ENCODE peak calls at places on chromosomes 1 and 21, in four cellular contexts. N is BE2C; X is ascending aorta; C is CD4-positive, alpha-beta T cell. R is an unnamed sample.

GRCh38 chr1:234887026-234887910 is 241.4 kb downstream of the TOMM20 start:
- DNase-seq in N (no peak), X (no peak), C (no peak), R (peak; percentile 71)

GRCh38 chr1:59761440-59761839 is 53.3 kb upstream of the HOOK1 start:
- DNase-seq in N (no peak), X (no peak), C (no peak), R (no peak)

GRCh38 chr21:28655471-28655870 is 337.2 kb downstream of the LTN1 start:
- DNase-seq in N (no peak), X (no peak), C (no peak), R (no peak)

GRCh38 chr1:8941906-8942305 is 3.8 kb upstream of the CA6 start:
- DNase-seq in N (no peak), X (no peak), C (no peak), R (no peak)

GRCh38 chr1:87155648-87156047 is 173.0 kb upstream of the LMO4 start:
- DNase-seq in N (peak; percentile 30), X (no peak), C (no peak), R (no peak)

GRCh38 chr21:37087188-37087587 is 14.1 kb downstream of the TTC3 start:
- DNase-seq in N (peak; percentile 34), X (no peak), C (no peak), R (no peak)

GRCh38 chr1:241688940-241689368 is 36.9 kb downstream of the WDR64 start:
- DNase-seq in N (no peak), X (no peak), C (no peak), R (no peak)

GRCh38 chr1:17113973-17114372 is 5.3 kb downstream of the PADI2 start:
- DNase-seq in N (no peak), X (no peak), C (no peak), R (no peak)

GRCh38 chr1:23010734-23011449 is 4.8 kb downstream of the TEX46 start:
- DNase-seq in N (no peak), X (no peak), C (no peak), R (no peak)

GRCh38 chr1:203628185-203628996 is 1.8 kb downstream of the ATP2B4 start:
- DNase-seq in N (no peak), X (peak; percentile 77), C (no peak), R (peak; percentile 34)

GRCh38 chr1:201633297-201633696 is 94.4 kb downstream of the NAV1 start:
- DNase-seq in N (no peak), X (no peak), C (no peak), R (no peak)

GRCh38 chr1:20717452-20718342 is at the start of gene KIF17:
- DNase-seq in N (peak; percentile 76), X (peak; percentile 81), C (peak; percentile 37), R (peak; percentile 80)

DNA sequence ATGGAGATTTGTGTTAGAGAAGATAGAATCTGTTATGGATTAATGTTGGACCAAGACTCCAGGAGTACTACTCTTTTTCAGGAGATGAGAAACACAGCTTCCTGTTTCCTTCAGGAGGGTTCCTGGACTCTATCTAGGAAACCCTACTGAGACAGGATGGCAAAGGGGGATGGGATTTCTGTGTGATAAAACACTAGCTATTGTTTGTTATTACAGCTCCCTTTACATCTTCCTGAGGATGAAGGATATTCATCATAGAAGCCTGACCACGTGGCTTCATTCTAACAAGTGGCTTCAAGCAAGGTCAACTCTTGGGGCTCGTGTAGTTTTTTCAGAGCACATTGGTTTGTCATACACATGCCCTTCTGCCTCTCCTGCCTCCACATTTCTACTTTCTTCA is 33.3 kb downstream of the RGL1 start:
- DNase-seq in N (no peak), X (no peak), C (no peak), R (no peak)
- TF ChIP-seq CTCF in N (no peak), X (no peak), C (no peak), R (no peak)

DNA sequence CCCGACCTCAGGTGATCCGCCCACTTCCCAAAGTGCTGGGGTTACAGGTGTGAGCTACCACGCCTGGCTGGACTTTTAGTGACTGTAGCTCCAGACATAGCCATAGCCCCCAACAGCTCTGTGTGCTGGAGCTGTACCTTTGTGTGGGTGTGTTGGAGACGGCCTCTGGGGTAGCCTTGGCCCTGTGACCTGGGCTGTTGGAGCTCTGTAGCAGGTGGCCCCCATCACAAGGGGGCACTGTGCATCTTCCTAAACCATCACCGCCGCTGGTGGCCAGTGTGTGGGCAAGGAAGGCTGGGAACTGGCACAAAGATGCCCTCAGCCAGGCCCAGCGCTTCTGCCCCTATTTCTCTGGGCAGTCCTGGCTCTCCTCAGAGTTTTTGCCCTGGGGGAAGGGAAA is 38.4 kb upstream of the FOXO6 start:
- DNase-seq in N (peak; percentile 54), X (no peak), C (no peak), R (no peak)
- TF ChIP-seq CTCF in N (peak; percentile 52), X (no peak), C (peak; percentile 18), R (peak; percentile 19)

DNA sequence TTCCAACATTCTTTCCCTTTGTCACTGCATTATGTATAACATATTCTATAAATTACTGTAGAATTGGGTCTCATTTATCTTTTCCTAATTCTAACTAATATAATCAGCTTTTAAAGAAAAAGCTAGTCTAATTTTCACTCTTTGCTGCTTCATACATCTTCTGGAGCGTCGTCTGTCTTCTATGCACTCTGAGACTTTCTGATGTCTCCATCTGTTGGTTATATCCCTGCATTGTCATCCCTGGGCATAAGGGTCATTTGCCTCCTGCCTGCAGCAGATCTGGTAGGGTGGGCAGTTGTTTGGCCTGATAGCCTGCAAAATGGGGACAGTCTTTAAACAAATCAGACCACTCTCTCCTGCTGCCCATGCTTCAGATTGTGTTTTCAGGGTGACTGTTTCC is 40.8 kb upstream of the DYNLT5 start:
- DNase-seq in N (peak; percentile 10), X (no peak), C (no peak), R (no peak)
- TF ChIP-seq CTCF in N (peak; percentile 44), X (peak; percentile 32), C (no peak), R (no peak)

GRCh38 chr1:84539972-84540371 is 33.6 kb upstream of the GNG5 start:
- DNase-seq in N (no peak), X (no peak), C (no peak), R (no peak)

GRCh38 chr1:84538599-84538998 is 32.2 kb upstream of the GNG5 start:
- DNase-seq in N (no peak), X (no peak), C (no peak), R (no peak)

GRCh38 chr1:84540759-84541158 is 33.5 kb downstream of the CTBS start:
- DNase-seq in N (no peak), X (no peak), C (no peak), R (no peak)

DNA sequence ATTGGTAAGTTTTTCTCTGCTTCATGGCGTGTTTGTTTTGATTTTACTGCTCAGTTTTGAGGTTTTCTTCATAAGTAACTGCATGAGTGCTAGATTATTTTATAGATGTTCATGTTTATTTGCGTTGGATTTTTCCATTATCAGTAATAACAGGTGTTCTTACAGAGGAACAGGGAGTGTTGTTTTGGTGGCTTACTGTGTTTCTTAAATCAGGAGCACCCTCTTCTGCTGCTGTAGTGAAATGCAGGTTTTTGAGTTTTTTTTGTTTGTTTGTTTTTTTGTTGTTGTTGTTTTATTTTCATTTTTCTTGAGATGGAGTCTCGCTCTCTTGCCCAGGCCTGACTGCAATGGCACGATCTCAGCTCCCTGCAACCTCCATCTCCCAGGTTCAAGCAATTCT is 32.6 kb downstream of the CTBS start:
- DNase-seq in N (no peak), X (no peak), C (no peak), R (no peak)
- TF ChIP-seq CTCF in N (peak; percentile 13), X (no peak), C (peak; percentile 32), R (no peak)

DNA sequence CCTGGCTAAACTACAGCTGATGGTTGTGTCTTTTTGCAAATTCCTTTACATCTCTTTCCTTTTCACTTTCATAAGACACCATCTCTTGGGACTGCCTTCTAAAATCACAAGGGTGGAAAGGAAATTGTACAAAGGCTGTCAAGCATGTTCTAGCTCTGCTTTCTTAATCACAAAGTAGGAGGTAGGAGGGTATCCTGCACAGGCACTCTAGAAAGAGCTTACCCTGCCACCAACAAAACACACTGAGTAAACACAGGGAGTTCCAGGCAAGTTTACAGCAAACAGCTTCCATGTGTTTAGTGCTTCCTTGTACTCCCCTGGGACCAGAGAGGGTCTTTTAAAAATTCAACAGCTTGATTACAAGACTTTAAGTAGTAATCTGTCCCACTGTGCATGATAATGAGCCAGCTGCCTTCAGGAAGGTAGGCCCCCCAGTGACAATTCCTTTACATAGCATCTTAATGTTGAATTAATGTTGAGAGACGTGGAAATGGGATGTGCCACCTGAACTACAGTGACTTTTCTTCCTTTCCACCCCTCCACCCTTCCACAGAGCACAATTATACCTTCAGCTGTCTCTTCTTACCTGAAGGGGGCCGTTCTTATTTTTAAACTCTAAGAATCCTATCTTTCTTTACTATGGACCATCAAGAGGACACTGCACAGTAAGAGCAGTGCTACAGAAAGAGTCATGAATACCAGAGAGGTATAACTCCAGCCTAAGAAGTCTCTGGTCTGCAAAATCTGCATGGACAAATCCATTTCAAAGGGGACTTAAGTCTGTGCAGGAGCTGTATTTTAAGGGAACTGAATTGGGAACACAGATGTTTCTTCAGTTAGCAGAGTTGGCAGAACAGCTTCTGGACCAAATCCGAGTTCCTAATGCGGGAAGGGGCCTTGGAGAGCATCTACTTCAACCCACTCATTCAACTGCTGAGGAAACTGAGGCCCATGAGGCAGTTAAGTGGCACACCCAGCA is 2.2 kb downstream of the PLPP3 start:
- DNase-seq in N (no peak), X (no peak), C (no peak), R (no peak)
- TF ChIP-seq CTCF in N (peak; percentile 22), X (peak; percentile 24), C (no peak), R (no peak)

DNA sequence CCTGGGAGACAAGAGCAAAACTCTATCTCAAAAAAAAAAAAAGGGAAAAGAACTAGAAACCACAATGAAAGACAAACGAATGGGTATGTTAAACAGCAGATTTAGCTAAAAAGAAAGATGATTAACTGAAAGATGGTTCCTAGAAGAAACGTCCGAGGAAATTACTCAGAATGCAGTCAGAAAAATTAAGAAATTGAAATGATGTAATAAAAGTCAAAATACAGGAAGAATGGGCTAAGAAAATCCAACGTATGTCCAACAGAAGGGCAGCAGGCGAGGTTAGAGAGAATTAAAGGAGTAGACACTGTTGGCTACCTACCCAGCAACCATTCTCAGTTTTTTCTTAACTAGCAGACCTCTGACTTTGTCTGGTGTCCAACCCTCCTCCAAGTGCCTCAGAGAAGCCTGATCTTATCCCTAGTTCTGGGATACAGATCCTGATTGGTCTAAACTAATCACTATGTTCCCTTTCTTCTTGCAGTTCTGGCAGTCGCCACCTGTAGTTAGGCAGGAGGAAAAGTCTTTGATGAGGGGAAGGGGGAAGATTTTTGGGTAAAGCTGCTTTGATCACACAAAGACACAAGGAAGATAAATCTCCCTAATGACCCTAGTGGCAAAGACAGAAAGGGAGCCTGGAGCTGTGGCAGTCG is 25.7 kb downstream of the GPR161 start:
- DNase-seq in N (no peak), X (peak; percentile 5), C (no peak), R (no peak)
- TF ChIP-seq CTCF in N (peak; percentile 15), X (no peak), C (no peak), R (no peak)

GRCh38 chr21:41290106-41290799 is 26.3 kb upstream of the FAM3B start:
- DNase-seq in N (no peak), X (no peak), C (no peak), R (no peak)

GRCh38 chr21:41294548-41295231 is 21.9 kb upstream of the FAM3B start:
- DNase-seq in N (no peak), X (no peak), C (no peak), R (no peak)

DNA sequence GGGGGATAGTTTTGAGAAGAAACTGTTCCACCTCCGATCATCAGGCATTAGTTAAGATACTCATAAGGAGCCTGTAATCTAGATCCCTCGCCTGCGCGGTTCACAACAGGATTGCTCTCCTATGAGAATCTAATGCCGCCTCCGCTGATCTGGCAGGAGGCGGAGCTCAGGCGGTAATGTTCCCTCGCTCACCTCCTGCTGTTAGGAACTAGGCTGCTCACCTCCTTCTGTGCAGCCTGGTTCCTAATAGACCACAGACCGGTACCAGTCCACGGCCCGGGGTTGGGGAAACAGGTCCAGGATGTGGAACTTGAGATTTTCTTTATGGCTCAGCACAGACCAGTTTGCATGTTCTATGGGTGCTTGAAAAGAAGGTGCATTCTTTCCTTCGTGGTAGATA is 27.2 kb upstream of the FAM3B start:
- DNase-seq in N (no peak), X (no peak), C (no peak), R (no peak)
- TF ChIP-seq CTCF in N (no peak), X (no peak), C (no peak), R (no peak)

GRCh38 chr1:171741872-171742576 is at the start of gene VAMP4:
- DNase-seq in N (peak; percentile 89), X (peak; percentile 94), C (peak; percentile 80), R (peak; percentile 92)
- TF ChIP-seq CTCF in N (no peak), X (no peak), C (no peak), R (no peak)